ENCODE peak calls at places on chromosomes 3 and 15, in four cellular contexts. L is Panc1; Y is Kasumi-1; O is activated CD4-positive, CD25-positive, alpha-beta regulatory T cell. Q is an unnamed sample.

GRCh38 chr3:158739661-158740060 is 7.4 kb upstream of the RARRES1 start:
- DNase-seq in L (no peak), O (no peak), Y (no peak), Q (no peak)

GRCh38 chr15:32706704-32707103 is 11.1 kb upstream of the GREM1 start:
- DNase-seq in L (no peak), O (no peak), Y (no peak), Q (no peak)

GRCh38 chr15:74205593-74205969 is 3.0 kb upstream of the STRA6 start:
- DNase-seq in L (no peak), O (no peak), Y (no peak), Q (no peak)

GRCh38 chr3:112394008-112394616 is 61.2 kb downstream of the CD200 start:
- DNase-seq in O (no peak), Y (no peak), L (no peak), Q (no peak)

GRCh38 chr3:186930143-186930638 is at the start of gene ST6GAL1:
- DNase-seq in L (no peak), O (peak), Y (peak), Q (no peak)

GRCh38 chr15:77851696-77852095 is 219.0 kb upstream of the LINGO1 start:
- DNase-seq in L (no peak), Y (no peak), O (no peak), Q (no peak)

GRCh38 chr3:186598108-186598784 is 14.6 kb upstream of the AHSG start:
- DNase-seq in Y (no peak), L (no peak), O (no peak), Q (no peak)

GRCh38 chr3:195001261-195001660 is 269.7 kb downstream of the XXYLT1 start:
- DNase-seq in Y (no peak), L (no peak), O (no peak), Q (no peak)

GRCh38 chr3:19725000-19725399 is 209.0 kb downstream of the EFHB start:
- DNase-seq in Y (no peak), O (no peak), L (no peak), Q (no peak)

Q was measured in glomerular endothelial cell.